ENCODE peak calls at places on chromosomes 6 and 20, in five cellular contexts. One of them, this sample, is unnamed.

GRCh38 chr6:51550243-51550642 is 537.2 kb downstream of the PKHD1 start:
- DNase-seq in CD8-positive, alpha-beta T cell: no peak
- DNase-seq in kidney epithelial cell: no peak
- DNase-seq in stimulated activated CD8-positive, alpha-beta memory T cell treated with anti-CD3 and anti-CD28 coated beads, Interleukin-7, amount 100 ng/mL, for 48 hours: no peak
- DNase-seq in mammary epithelial cell: no peak
- DNase-seq in this sample: no peak

GRCh38 chr6:701696-702479 is 8.9 kb upstream of the EXOC2 start:
- DNase-seq in stimulated activated CD8-positive, alpha-beta memory T cell treated with anti-CD3 and anti-CD28 coated beads, Interleukin-7, amount 100 ng/mL, for 48 hours: no peak
- DNase-seq in mammary epithelial cell: no peak
- DNase-seq in CD8-positive, alpha-beta T cell: no peak
- DNase-seq in kidney epithelial cell: no peak
- DNase-seq in this sample: no peak

GRCh38 chr6:42210551-42210950 is 7.1 kb downstream of the MRPS10 start:
- DNase-seq in mammary epithelial cell: no peak
- DNase-seq in kidney epithelial cell: no peak
- DNase-seq in stimulated activated CD8-positive, alpha-beta memory T cell treated with anti-CD3 and anti-CD28 coated beads, Interleukin-7, amount 100 ng/mL, for 48 hours: no peak
- DNase-seq in CD8-positive, alpha-beta T cell: no peak
- DNase-seq in this sample: no peak

GRCh38 chr6:135114355-135115145 is 59.9 kb upstream of the HBS1L start:
- DNase-seq in kidney epithelial cell: no peak
- DNase-seq in stimulated activated CD8-positive, alpha-beta memory T cell treated with anti-CD3 and anti-CD28 coated beads, Interleukin-7, amount 100 ng/mL, for 48 hours: peak
- DNase-seq in mammary epithelial cell: no peak
- DNase-seq in CD8-positive, alpha-beta T cell: no peak
- DNase-seq in this sample: no peak

GRCh38 chr6:129793447-129793846 is 67.7 kb downstream of the TMEM244 start:
- DNase-seq in stimulated activated CD8-positive, alpha-beta memory T cell treated with anti-CD3 and anti-CD28 coated beads, Interleukin-7, amount 100 ng/mL, for 48 hours: no peak
- DNase-seq in CD8-positive, alpha-beta T cell: no peak
- DNase-seq in mammary epithelial cell: no peak
- DNase-seq in kidney epithelial cell: no peak
- DNase-seq in this sample: no peak

GRCh38 chr20:9015984-9016324 is 52.9 kb upstream of the PLCB4 start:
- DNase-seq in mammary epithelial cell: no peak
- DNase-seq in CD8-positive, alpha-beta T cell: no peak
- DNase-seq in stimulated activated CD8-positive, alpha-beta memory T cell treated with anti-CD3 and anti-CD28 coated beads, Interleukin-7, amount 100 ng/mL, for 48 hours: no peak
- DNase-seq in kidney epithelial cell: peak
- DNase-seq in this sample: peak

GRCh38 chr20:63498950-63499332 is at the start of gene EEF1A2:
- DNase-seq in CD8-positive, alpha-beta T cell: peak
- DNase-seq in kidney epithelial cell: no peak
- DNase-seq in mammary epithelial cell: no peak
- DNase-seq in stimulated activated CD8-positive, alpha-beta memory T cell treated with anti-CD3 and anti-CD28 coated beads, Interleukin-7, amount 100 ng/mL, for 48 hours: no peak
- DNase-seq in this sample: no peak

GRCh38 chr6:41470341-41471063 is 75.7 kb upstream of the FOXP4 start:
- DNase-seq in CD8-positive, alpha-beta T cell: no peak
- DNase-seq in stimulated activated CD8-positive, alpha-beta memory T cell treated with anti-CD3 and anti-CD28 coated beads, Interleukin-7, amount 100 ng/mL, for 48 hours: no peak
- DNase-seq in mammary epithelial cell: no peak
- DNase-seq in kidney epithelial cell: no peak
- DNase-seq in this sample: peak

GRCh38 chr6:56637640-56638039 is 5.0 kb downstream of the DST start:
- DNase-seq in kidney epithelial cell: peak
- DNase-seq in stimulated activated CD8-positive, alpha-beta memory T cell treated with anti-CD3 and anti-CD28 coated beads, Interleukin-7, amount 100 ng/mL, for 48 hours: no peak
- DNase-seq in mammary epithelial cell: peak
- DNase-seq in CD8-positive, alpha-beta T cell: no peak
- DNase-seq in this sample: peak

GRCh38 chr6:139569561-139569960 is 195.1 kb upstream of the CITED2 start:
- DNase-seq in stimulated activated CD8-positive, alpha-beta memory T cell treated with anti-CD3 and anti-CD28 coated beads, Interleukin-7, amount 100 ng/mL, for 48 hours: no peak
- DNase-seq in CD8-positive, alpha-beta T cell: no peak
- DNase-seq in kidney epithelial cell: no peak
- DNase-seq in mammary epithelial cell: peak
- DNase-seq in this sample: peak

GRCh38 chr6:82017316-82017715 is 230.2 kb downstream of the IBTK start:
- DNase-seq in kidney epithelial cell: peak
- DNase-seq in stimulated activated CD8-positive, alpha-beta memory T cell treated with anti-CD3 and anti-CD28 coated beads, Interleukin-7, amount 100 ng/mL, for 48 hours: no peak
- DNase-seq in CD8-positive, alpha-beta T cell: no peak
- DNase-seq in mammary epithelial cell: peak
- DNase-seq in this sample: peak

GRCh38 chr20:50313223-50313820 is 122.7 kb downstream of the CEBPB start:
- DNase-seq in CD8-positive, alpha-beta T cell: no peak
- DNase-seq in mammary epithelial cell: no peak
- DNase-seq in stimulated activated CD8-positive, alpha-beta memory T cell treated with anti-CD3 and anti-CD28 coated beads, Interleukin-7, amount 100 ng/mL, for 48 hours: no peak
- DNase-seq in kidney epithelial cell: no peak
- DNase-seq in this sample: peak

GRCh38 chr6:90286884-90287488 is 9.7 kb downstream of the BACH2 start:
- DNase-seq in mammary epithelial cell: peak
- DNase-seq in stimulated activated CD8-positive, alpha-beta memory T cell treated with anti-CD3 and anti-CD28 coated beads, Interleukin-7, amount 100 ng/mL, for 48 hours: peak
- DNase-seq in CD8-positive, alpha-beta T cell: peak
- DNase-seq in kidney epithelial cell: no peak
- DNase-seq in this sample: peak

GRCh38 chr6:73586416-73586974 is 65.7 kb upstream of the EEF1A1 start:
- DNase-seq in mammary epithelial cell: no peak
- DNase-seq in kidney epithelial cell: no peak
- DNase-seq in stimulated activated CD8-positive, alpha-beta memory T cell treated with anti-CD3 and anti-CD28 coated beads, Interleukin-7, amount 100 ng/mL, for 48 hours: no peak
- DNase-seq in CD8-positive, alpha-beta T cell: no peak
- DNase-seq in this sample: peak

GRCh38 chr20:64184795-64185194 is 20.5 kb downstream of the MYT1 start:
- DNase-seq in mammary epithelial cell: no peak
- DNase-seq in stimulated activated CD8-positive, alpha-beta memory T cell treated with anti-CD3 and anti-CD28 coated beads, Interleukin-7, amount 100 ng/mL, for 48 hours: no peak
- DNase-seq in CD8-positive, alpha-beta T cell: no peak
- DNase-seq in kidney epithelial cell: no peak
- DNase-seq in this sample: no peak

GRCh38 chr6:52063584-52064400 is 23.6 kb downstream of the PKHD1 start:
- DNase-seq in stimulated activated CD8-positive, alpha-beta memory T cell treated with anti-CD3 and anti-CD28 coated beads, Interleukin-7, amount 100 ng/mL, for 48 hours: peak
- DNase-seq in CD8-positive, alpha-beta T cell: peak
- DNase-seq in kidney epithelial cell: no peak
- DNase-seq in mammary epithelial cell: peak
- DNase-seq in this sample: peak

GRCh38 chr20:25100914-25101313 is 19.0 kb upstream of the VSX1 start:
- DNase-seq in kidney epithelial cell: no peak
- DNase-seq in CD8-positive, alpha-beta T cell: no peak
- DNase-seq in mammary epithelial cell: no peak
- DNase-seq in stimulated activated CD8-positive, alpha-beta memory T cell treated with anti-CD3 and anti-CD28 coated beads, Interleukin-7, amount 100 ng/mL, for 48 hours: no peak
- DNase-seq in this sample: no peak

GRCh38 chr6:143555071-143555492 is 43.6 kb upstream of the FUCA2 start:
- DNase-seq in kidney epithelial cell: no peak
- DNase-seq in stimulated activated CD8-positive, alpha-beta memory T cell treated with anti-CD3 and anti-CD28 coated beads, Interleukin-7, amount 100 ng/mL, for 48 hours: no peak
- DNase-seq in mammary epithelial cell: no peak
- DNase-seq in CD8-positive, alpha-beta T cell: no peak
- DNase-seq in this sample: no peak

GRCh38 chr6:26234421-26235239 is 130.4 kb upstream of the BTN3A2 start:
- DNase-seq in kidney epithelial cell: no peak
- DNase-seq in mammary epithelial cell: peak
- DNase-seq in stimulated activated CD8-positive, alpha-beta memory T cell treated with anti-CD3 and anti-CD28 coated beads, Interleukin-7, amount 100 ng/mL, for 48 hours: peak
- DNase-seq in CD8-positive, alpha-beta T cell: peak
- DNase-seq in this sample: peak

GRCh38 chr20:58662142-58662473 is 11.0 kb downstream of the STX16 start:
- DNase-seq in kidney epithelial cell: no peak
- DNase-seq in stimulated activated CD8-positive, alpha-beta memory T cell treated with anti-CD3 and anti-CD28 coated beads, Interleukin-7, amount 100 ng/mL, for 48 hours: no peak
- DNase-seq in mammary epithelial cell: no peak
- DNase-seq in CD8-positive, alpha-beta T cell: no peak
- DNase-seq in this sample: no peak

GRCh38 chr6:156870926-156871539 is 93.9 kb downstream of the ARID1B start:
- DNase-seq in kidney epithelial cell: no peak
- DNase-seq in stimulated activated CD8-positive, alpha-beta memory T cell treated with anti-CD3 and anti-CD28 coated beads, Interleukin-7, amount 100 ng/mL, for 48 hours: no peak
- DNase-seq in mammary epithelial cell: no peak
- DNase-seq in CD8-positive, alpha-beta T cell: no peak
- DNase-seq in this sample: no peak

GRCh38 chr20:19098092-19098491 is 114.3 kb upstream of the SLC24A3 start:
- DNase-seq in CD8-positive, alpha-beta T cell: no peak
- DNase-seq in kidney epithelial cell: no peak
- DNase-seq in stimulated activated CD8-positive, alpha-beta memory T cell treated with anti-CD3 and anti-CD28 coated beads, Interleukin-7, amount 100 ng/mL, for 48 hours: no peak
- DNase-seq in mammary epithelial cell: no peak
- DNase-seq in this sample: no peak

GRCh38 chr6:168171673-168172352 is 92.8 kb upstream of the FRMD1 start:
- DNase-seq in stimulated activated CD8-positive, alpha-beta memory T cell treated with anti-CD3 and anti-CD28 coated beads, Interleukin-7, amount 100 ng/mL, for 48 hours: no peak
- DNase-seq in mammary epithelial cell: no peak
- DNase-seq in kidney epithelial cell: no peak
- DNase-seq in CD8-positive, alpha-beta T cell: no peak
- DNase-seq in this sample: no peak

GRCh38 chr6:37988131-37988530 is 168.6 kb downstream of the ZFAND3 start:
- DNase-seq in mammary epithelial cell: no peak
- DNase-seq in kidney epithelial cell: no peak
- DNase-seq in stimulated activated CD8-positive, alpha-beta memory T cell treated with anti-CD3 and anti-CD28 coated beads, Interleukin-7, amount 100 ng/mL, for 48 hours: no peak
- DNase-seq in CD8-positive, alpha-beta T cell: no peak
- DNase-seq in this sample: no peak

GRCh38 chr20:805713-806112 is 27.8 kb upstream of the FAM110A start:
- DNase-seq in kidney epithelial cell: no peak
- DNase-seq in CD8-positive, alpha-beta T cell: no peak
- DNase-seq in stimulated activated CD8-positive, alpha-beta memory T cell treated with anti-CD3 and anti-CD28 coated beads, Interleukin-7, amount 100 ng/mL, for 48 hours: no peak
- DNase-seq in mammary epithelial cell: no peak
- DNase-seq in this sample: peak

GRCh38 chr6:158703121-158703839 is 53.4 kb downstream of the SYTL3 start:
- DNase-seq in stimulated activated CD8-positive, alpha-beta memory T cell treated with anti-CD3 and anti-CD28 coated beads, Interleukin-7, amount 100 ng/mL, for 48 hours: no peak
- DNase-seq in CD8-positive, alpha-beta T cell: no peak
- DNase-seq in mammary epithelial cell: no peak
- DNase-seq in kidney epithelial cell: no peak
- DNase-seq in this sample: no peak

GRCh38 chr6:11298651-11299420 is 66.4 kb upstream of the NEDD9 start:
- DNase-seq in stimulated activated CD8-positive, alpha-beta memory T cell treated with anti-CD3 and anti-CD28 coated beads, Interleukin-7, amount 100 ng/mL, for 48 hours: no peak
- DNase-seq in mammary epithelial cell: no peak
- DNase-seq in CD8-positive, alpha-beta T cell: peak
- DNase-seq in kidney epithelial cell: peak
- DNase-seq in this sample: peak

GRCh38 chr6:111763381-111763780 is 109.9 kb downstream of the FYN start:
- DNase-seq in kidney epithelial cell: no peak
- DNase-seq in stimulated activated CD8-positive, alpha-beta memory T cell treated with anti-CD3 and anti-CD28 coated beads, Interleukin-7, amount 100 ng/mL, for 48 hours: no peak
- DNase-seq in mammary epithelial cell: no peak
- DNase-seq in CD8-positive, alpha-beta T cell: no peak
- DNase-seq in this sample: no peak

GRCh38 chr6:107594736-107595135 is 104.8 kb downstream of the SOBP start:
- DNase-seq in mammary epithelial cell: no peak
- DNase-seq in kidney epithelial cell: no peak
- DNase-seq in stimulated activated CD8-positive, alpha-beta memory T cell treated with anti-CD3 and anti-CD28 coated beads, Interleukin-7, amount 100 ng/mL, for 48 hours: no peak
- DNase-seq in CD8-positive, alpha-beta T cell: no peak
- DNase-seq in this sample: no peak

GRCh38 chr6:332671-333070 is 40.4 kb downstream of the DUSP22 start:
- DNase-seq in kidney epithelial cell: no peak
- DNase-seq in stimulated activated CD8-positive, alpha-beta memory T cell treated with anti-CD3 and anti-CD28 coated beads, Interleukin-7, amount 100 ng/mL, for 48 hours: no peak
- DNase-seq in mammary epithelial cell: peak
- DNase-seq in CD8-positive, alpha-beta T cell: no peak
- DNase-seq in this sample: no peak

GRCh38 chr20:25011831-25012241 is 19.3 kb upstream of the APMAP start:
- DNase-seq in stimulated activated CD8-positive, alpha-beta memory T cell treated with anti-CD3 and anti-CD28 coated beads, Interleukin-7, amount 100 ng/mL, for 48 hours: no peak
- DNase-seq in CD8-positive, alpha-beta T cell: no peak
- DNase-seq in mammary epithelial cell: no peak
- DNase-seq in kidney epithelial cell: no peak
- DNase-seq in this sample: no peak

GRCh38 chr6:82144007-82144851 is 103.3 kb downstream of the IBTK start:
- DNase-seq in stimulated activated CD8-positive, alpha-beta memory T cell treated with anti-CD3 and anti-CD28 coated beads, Interleukin-7, amount 100 ng/mL, for 48 hours: no peak
- DNase-seq in mammary epithelial cell: peak
- DNase-seq in kidney epithelial cell: peak
- DNase-seq in CD8-positive, alpha-beta T cell: no peak
- DNase-seq in this sample: peak

GRCh38 chr6:122007366-122007765 is 392.1 kb upstream of the HSF2 start:
- DNase-seq in mammary epithelial cell: no peak
- DNase-seq in stimulated activated CD8-positive, alpha-beta memory T cell treated with anti-CD3 and anti-CD28 coated beads, Interleukin-7, amount 100 ng/mL, for 48 hours: no peak
- DNase-seq in CD8-positive, alpha-beta T cell: no peak
- DNase-seq in kidney epithelial cell: no peak
- DNase-seq in this sample: no peak

GRCh38 chr6:40390144-40390800 is 196.9 kb downstream of the LRFN2 start:
- DNase-seq in kidney epithelial cell: no peak
- DNase-seq in mammary epithelial cell: no peak
- DNase-seq in stimulated activated CD8-positive, alpha-beta memory T cell treated with anti-CD3 and anti-CD28 coated beads, Interleukin-7, amount 100 ng/mL, for 48 hours: no peak
- DNase-seq in CD8-positive, alpha-beta T cell: no peak
- DNase-seq in this sample: no peak

GRCh38 chr20:21702553-21703467 is 2.7 kb upstream of the PAX1 start:
- DNase-seq in kidney epithelial cell: no peak
- DNase-seq in CD8-positive, alpha-beta T cell: no peak
- DNase-seq in stimulated activated CD8-positive, alpha-beta memory T cell treated with anti-CD3 and anti-CD28 coated beads, Interleukin-7, amount 100 ng/mL, for 48 hours: peak
- DNase-seq in mammary epithelial cell: peak
- DNase-seq in this sample: peak

GRCh38 chr20:2751868-2752630 is 48.4 kb downstream of the CPXM1 start:
- DNase-seq in kidney epithelial cell: no peak
- DNase-seq in CD8-positive, alpha-beta T cell: peak
- DNase-seq in mammary epithelial cell: no peak
- DNase-seq in stimulated activated CD8-positive, alpha-beta memory T cell treated with anti-CD3 and anti-CD28 coated beads, Interleukin-7, amount 100 ng/mL, for 48 hours: no peak
- DNase-seq in this sample: no peak

GRCh38 chr6:89251170-89251569 is 34.0 kb upstream of the GABRR1 start:
- DNase-seq in stimulated activated CD8-positive, alpha-beta memory T cell treated with anti-CD3 and anti-CD28 coated beads, Interleukin-7, amount 100 ng/mL, for 48 hours: no peak
- DNase-seq in kidney epithelial cell: peak
- DNase-seq in CD8-positive, alpha-beta T cell: no peak
- DNase-seq in mammary epithelial cell: peak
- DNase-seq in this sample: peak